ENCODE peak calls at places on chromosomes 3 and 15, in eight cellular contexts. One of them, this sample, is unnamed.
A peak's percentile ranks its signal among the peaks of the same experiment; 100 is the strongest.

GRCh38 chr15:65231306-65231705 is 20.0 kb upstream of the CILP start:
- DNase-seq in NCI-H774: no peak
- DNase-seq in AG09309: no peak
- DNase-seq in progenitor cell of endocrine pancreas: no peak
- DNase-seq in retina: no peak
- DNase-seq in activated CD4-positive, alpha-beta T cell treated with anti-CD3 and anti-CD28 coated beads, Interleukin-2, amount 50 U/mL, for 1 hour: no peak
- DNase-seq in AG04449: no peak
- DNase-seq in stimulated activated CD4-positive, alpha-beta T cell treated with anti-CD3 and anti-CD28 coated beads, TNF-alpha, amount 100 ng/mL, for 1 hour: no peak
- DNase-seq in this sample: no peak

GRCh38 chr3:171541647-171542046 is 81.4 kb upstream of the TNIK start:
- DNase-seq in NCI-H774: no peak
- DNase-seq in retina: no peak
- DNase-seq in AG09309: no peak
- DNase-seq in AG04449: no peak
- DNase-seq in activated CD4-positive, alpha-beta T cell treated with anti-CD3 and anti-CD28 coated beads, Interleukin-2, amount 50 U/mL, for 1 hour: no peak
- DNase-seq in stimulated activated CD4-positive, alpha-beta T cell treated with anti-CD3 and anti-CD28 coated beads, TNF-alpha, amount 100 ng/mL, for 1 hour: no peak
- DNase-seq in progenitor cell of endocrine pancreas: no peak
- DNase-seq in this sample: no peak

GRCh38 chr3:22091329-22091728 is 340.3 kb upstream of the ZNF385D start:
- DNase-seq in progenitor cell of endocrine pancreas: no peak
- DNase-seq in activated CD4-positive, alpha-beta T cell treated with anti-CD3 and anti-CD28 coated beads, Interleukin-2, amount 50 U/mL, for 1 hour: no peak
- DNase-seq in retina: no peak
- DNase-seq in NCI-H774: no peak
- DNase-seq in AG04449: no peak
- DNase-seq in AG09309: no peak
- DNase-seq in stimulated activated CD4-positive, alpha-beta T cell treated with anti-CD3 and anti-CD28 coated beads, TNF-alpha, amount 100 ng/mL, for 1 hour: no peak
- DNase-seq in this sample: no peak

GRCh38 chr3:37107846-37108245 is 66.5 kb downstream of the LRRFIP2 start:
- DNase-seq in stimulated activated CD4-positive, alpha-beta T cell treated with anti-CD3 and anti-CD28 coated beads, TNF-alpha, amount 100 ng/mL, for 1 hour: no peak
- DNase-seq in retina: no peak
- DNase-seq in progenitor cell of endocrine pancreas: no peak
- DNase-seq in AG04449: no peak
- DNase-seq in AG09309: no peak
- DNase-seq in activated CD4-positive, alpha-beta T cell treated with anti-CD3 and anti-CD28 coated beads, Interleukin-2, amount 50 U/mL, for 1 hour: no peak
- DNase-seq in NCI-H774: no peak
- DNase-seq in this sample: no peak

GRCh38 chr3:184832903-184833302 is 20.9 kb downstream of the VPS8 start:
- DNase-seq in AG09309: no peak
- DNase-seq in activated CD4-positive, alpha-beta T cell treated with anti-CD3 and anti-CD28 coated beads, Interleukin-2, amount 50 U/mL, for 1 hour: no peak
- DNase-seq in NCI-H774: no peak
- DNase-seq in progenitor cell of endocrine pancreas: no peak
- DNase-seq in retina: no peak
- DNase-seq in AG04449: no peak
- DNase-seq in stimulated activated CD4-positive, alpha-beta T cell treated with anti-CD3 and anti-CD28 coated beads, TNF-alpha, amount 100 ng/mL, for 1 hour: no peak
- DNase-seq in this sample: no peak

GRCh38 chr3:38124324-38125122 is 12.4 kb downstream of the ACAA1 start:
- DNase-seq in progenitor cell of endocrine pancreas: no peak
- DNase-seq in retina: no peak
- DNase-seq in activated CD4-positive, alpha-beta T cell treated with anti-CD3 and anti-CD28 coated beads, Interleukin-2, amount 50 U/mL, for 1 hour: no peak
- DNase-seq in AG09309: no peak
- DNase-seq in NCI-H774: no peak
- DNase-seq in AG04449: no peak
- DNase-seq in stimulated activated CD4-positive, alpha-beta T cell treated with anti-CD3 and anti-CD28 coated beads, TNF-alpha, amount 100 ng/mL, for 1 hour: no peak
- DNase-seq in this sample: no peak

GRCh38 chr3:65562444-65562843 is 476.3 kb downstream of the MAGI1 start:
- DNase-seq in NCI-H774: no peak
- DNase-seq in AG04449: no peak
- DNase-seq in stimulated activated CD4-positive, alpha-beta T cell treated with anti-CD3 and anti-CD28 coated beads, TNF-alpha, amount 100 ng/mL, for 1 hour: no peak
- DNase-seq in activated CD4-positive, alpha-beta T cell treated with anti-CD3 and anti-CD28 coated beads, Interleukin-2, amount 50 U/mL, for 1 hour: no peak
- DNase-seq in progenitor cell of endocrine pancreas: no peak
- DNase-seq in retina: no peak
- DNase-seq in AG09309: no peak
- DNase-seq in this sample: no peak

GRCh38 chr15:66785637-66786036 is 83.6 kb downstream of the SMAD6 start:
- DNase-seq in activated CD4-positive, alpha-beta T cell treated with anti-CD3 and anti-CD28 coated beads, Interleukin-2, amount 50 U/mL, for 1 hour: no peak
- DNase-seq in NCI-H774: no peak
- DNase-seq in stimulated activated CD4-positive, alpha-beta T cell treated with anti-CD3 and anti-CD28 coated beads, TNF-alpha, amount 100 ng/mL, for 1 hour: no peak
- DNase-seq in AG04449: no peak
- DNase-seq in retina: no peak
- DNase-seq in AG09309: no peak
- DNase-seq in progenitor cell of endocrine pancreas: no peak
- DNase-seq in this sample: peak; percentile 67

GRCh38 chr15:69790632-69791031 is 307.1 kb downstream of the TLE3 start:
- DNase-seq in activated CD4-positive, alpha-beta T cell treated with anti-CD3 and anti-CD28 coated beads, Interleukin-2, amount 50 U/mL, for 1 hour: no peak
- DNase-seq in progenitor cell of endocrine pancreas: no peak
- DNase-seq in NCI-H774: no peak
- DNase-seq in AG04449: no peak
- DNase-seq in AG09309: no peak
- DNase-seq in stimulated activated CD4-positive, alpha-beta T cell treated with anti-CD3 and anti-CD28 coated beads, TNF-alpha, amount 100 ng/mL, for 1 hour: no peak
- DNase-seq in retina: no peak
- DNase-seq in this sample: no peak

GRCh38 chr3:190533511-190534282 is 19.8 kb downstream of the IL1RAP start:
- DNase-seq in progenitor cell of endocrine pancreas: no peak
- DNase-seq in AG09309: peak; percentile 99
- DNase-seq in retina: no peak
- DNase-seq in AG04449: peak; percentile 77
- DNase-seq in stimulated activated CD4-positive, alpha-beta T cell treated with anti-CD3 and anti-CD28 coated beads, TNF-alpha, amount 100 ng/mL, for 1 hour: no peak
- DNase-seq in activated CD4-positive, alpha-beta T cell treated with anti-CD3 and anti-CD28 coated beads, Interleukin-2, amount 50 U/mL, for 1 hour: no peak
- DNase-seq in NCI-H774: no peak
- DNase-seq in this sample: peak; percentile 83

GRCh38 chr3:107222927-107223326 is 154.3 kb upstream of the CCDC54 start:
- DNase-seq in AG04449: peak; percentile 73
- DNase-seq in NCI-H774: no peak
- DNase-seq in activated CD4-positive, alpha-beta T cell treated with anti-CD3 and anti-CD28 coated beads, Interleukin-2, amount 50 U/mL, for 1 hour: no peak
- DNase-seq in retina: no peak
- DNase-seq in AG09309: peak; percentile 73
- DNase-seq in stimulated activated CD4-positive, alpha-beta T cell treated with anti-CD3 and anti-CD28 coated beads, TNF-alpha, amount 100 ng/mL, for 1 hour: no peak
- DNase-seq in progenitor cell of endocrine pancreas: no peak
- DNase-seq in this sample: no peak

GRCh38 chr15:49645937-49646336 is 25.1 kb downstream of the DTWD1 start:
- DNase-seq in NCI-H774: peak; percentile 53
- DNase-seq in progenitor cell of endocrine pancreas: no peak
- DNase-seq in AG04449: peak; percentile 57
- DNase-seq in activated CD4-positive, alpha-beta T cell treated with anti-CD3 and anti-CD28 coated beads, Interleukin-2, amount 50 U/mL, for 1 hour: no peak
- DNase-seq in AG09309: no peak
- DNase-seq in stimulated activated CD4-positive, alpha-beta T cell treated with anti-CD3 and anti-CD28 coated beads, TNF-alpha, amount 100 ng/mL, for 1 hour: no peak
- DNase-seq in retina: no peak
- DNase-seq in this sample: peak; percentile 90

GRCh38 chr3:17544632-17545031 is 197.8 kb downstream of the TBC1D5 start:
- DNase-seq in NCI-H774: no peak
- DNase-seq in stimulated activated CD4-positive, alpha-beta T cell treated with anti-CD3 and anti-CD28 coated beads, TNF-alpha, amount 100 ng/mL, for 1 hour: no peak
- DNase-seq in AG09309: no peak
- DNase-seq in activated CD4-positive, alpha-beta T cell treated with anti-CD3 and anti-CD28 coated beads, Interleukin-2, amount 50 U/mL, for 1 hour: no peak
- DNase-seq in retina: no peak
- DNase-seq in progenitor cell of endocrine pancreas: no peak
- DNase-seq in AG04449: no peak
- DNase-seq in this sample: no peak

GRCh38 chr3:188026191-188026968 is 127.6 kb upstream of the LPP start:
- DNase-seq in stimulated activated CD4-positive, alpha-beta T cell treated with anti-CD3 and anti-CD28 coated beads, TNF-alpha, amount 100 ng/mL, for 1 hour: no peak
- DNase-seq in AG04449: no peak
- DNase-seq in progenitor cell of endocrine pancreas: no peak
- DNase-seq in NCI-H774: no peak
- DNase-seq in AG09309: no peak
- DNase-seq in retina: peak; percentile 31
- DNase-seq in activated CD4-positive, alpha-beta T cell treated with anti-CD3 and anti-CD28 coated beads, Interleukin-2, amount 50 U/mL, for 1 hour: peak; percentile 6
- DNase-seq in this sample: no peak

GRCh38 chr3:55364426-55364825 is 122.7 kb downstream of the WNT5A start:
- DNase-seq in activated CD4-positive, alpha-beta T cell treated with anti-CD3 and anti-CD28 coated beads, Interleukin-2, amount 50 U/mL, for 1 hour: no peak
- DNase-seq in NCI-H774: no peak
- DNase-seq in AG04449: peak; percentile 95
- DNase-seq in retina: no peak
- DNase-seq in stimulated activated CD4-positive, alpha-beta T cell treated with anti-CD3 and anti-CD28 coated beads, TNF-alpha, amount 100 ng/mL, for 1 hour: no peak
- DNase-seq in AG09309: peak; percentile 90
- DNase-seq in progenitor cell of endocrine pancreas: no peak
- DNase-seq in this sample: no peak

GRCh38 chr3:24730173-24730572 is 235.5 kb upstream of the THRB start:
- DNase-seq in AG09309: no peak
- DNase-seq in AG04449: no peak
- DNase-seq in stimulated activated CD4-positive, alpha-beta T cell treated with anti-CD3 and anti-CD28 coated beads, TNF-alpha, amount 100 ng/mL, for 1 hour: no peak
- DNase-seq in retina: no peak
- DNase-seq in activated CD4-positive, alpha-beta T cell treated with anti-CD3 and anti-CD28 coated beads, Interleukin-2, amount 50 U/mL, for 1 hour: no peak
- DNase-seq in progenitor cell of endocrine pancreas: no peak
- DNase-seq in NCI-H774: no peak
- DNase-seq in this sample: no peak

GRCh38 chr3:176172430-176172954 is 1024.8 kb downstream of the TBL1XR1 start:
- DNase-seq in activated CD4-positive, alpha-beta T cell treated with anti-CD3 and anti-CD28 coated beads, Interleukin-2, amount 50 U/mL, for 1 hour: no peak
- DNase-seq in progenitor cell of endocrine pancreas: no peak
- DNase-seq in AG09309: no peak
- DNase-seq in NCI-H774: no peak
- DNase-seq in AG04449: no peak
- DNase-seq in retina: no peak
- DNase-seq in stimulated activated CD4-positive, alpha-beta T cell treated with anti-CD3 and anti-CD28 coated beads, TNF-alpha, amount 100 ng/mL, for 1 hour: no peak
- DNase-seq in this sample: no peak

GRCh38 chr3:98453827-98454226 is 9.2 kb upstream of the OR5K1 start:
- DNase-seq in activated CD4-positive, alpha-beta T cell treated with anti-CD3 and anti-CD28 coated beads, Interleukin-2, amount 50 U/mL, for 1 hour: no peak
- DNase-seq in NCI-H774: no peak
- DNase-seq in stimulated activated CD4-positive, alpha-beta T cell treated with anti-CD3 and anti-CD28 coated beads, TNF-alpha, amount 100 ng/mL, for 1 hour: no peak
- DNase-seq in progenitor cell of endocrine pancreas: no peak
- DNase-seq in AG09309: no peak
- DNase-seq in retina: no peak
- DNase-seq in AG04449: no peak
- DNase-seq in this sample: no peak

GRCh38 chr15:89332446-89332845 is 2.2 kb downstream of the POLG start:
- DNase-seq in retina: no peak
- DNase-seq in AG04449: no peak
- DNase-seq in NCI-H774: no peak
- DNase-seq in AG09309: no peak
- DNase-seq in activated CD4-positive, alpha-beta T cell treated with anti-CD3 and anti-CD28 coated beads, Interleukin-2, amount 50 U/mL, for 1 hour: peak; percentile 13
- DNase-seq in stimulated activated CD4-positive, alpha-beta T cell treated with anti-CD3 and anti-CD28 coated beads, TNF-alpha, amount 100 ng/mL, for 1 hour: no peak
- DNase-seq in progenitor cell of endocrine pancreas: no peak
- DNase-seq in this sample: peak; percentile 14

GRCh38 chr3:39234041-39234440 is 41.6 kb upstream of the XIRP1 start:
- DNase-seq in AG09309: no peak
- DNase-seq in AG04449: no peak
- DNase-seq in activated CD4-positive, alpha-beta T cell treated with anti-CD3 and anti-CD28 coated beads, Interleukin-2, amount 50 U/mL, for 1 hour: no peak
- DNase-seq in progenitor cell of endocrine pancreas: no peak
- DNase-seq in retina: no peak
- DNase-seq in NCI-H774: no peak
- DNase-seq in stimulated activated CD4-positive, alpha-beta T cell treated with anti-CD3 and anti-CD28 coated beads, TNF-alpha, amount 100 ng/mL, for 1 hour: no peak
- DNase-seq in this sample: no peak

GRCh38 chr3:30332196-30333021 is 274.0 kb upstream of the TGFBR2 start:
- DNase-seq in stimulated activated CD4-positive, alpha-beta T cell treated with anti-CD3 and anti-CD28 coated beads, TNF-alpha, amount 100 ng/mL, for 1 hour: no peak
- DNase-seq in progenitor cell of endocrine pancreas: no peak
- DNase-seq in activated CD4-positive, alpha-beta T cell treated with anti-CD3 and anti-CD28 coated beads, Interleukin-2, amount 50 U/mL, for 1 hour: peak; percentile 6
- DNase-seq in AG04449: no peak
- DNase-seq in retina: no peak
- DNase-seq in NCI-H774: no peak
- DNase-seq in AG09309: no peak
- DNase-seq in this sample: no peak

GRCh38 chr3:194336601-194337355 is 14.3 kb downstream of the CPN2 start:
- DNase-seq in progenitor cell of endocrine pancreas: no peak
- DNase-seq in AG09309: no peak
- DNase-seq in AG04449: no peak
- DNase-seq in activated CD4-positive, alpha-beta T cell treated with anti-CD3 and anti-CD28 coated beads, Interleukin-2, amount 50 U/mL, for 1 hour: no peak
- DNase-seq in retina: no peak
- DNase-seq in stimulated activated CD4-positive, alpha-beta T cell treated with anti-CD3 and anti-CD28 coated beads, TNF-alpha, amount 100 ng/mL, for 1 hour: no peak
- DNase-seq in NCI-H774: no peak
- DNase-seq in this sample: no peak